ENCODE peak calls at places on chromosomes 5 and 9, in five cellular contexts. E is A549, O is K562, Q is HepG2, Z is GM12878. R is an unnamed sample.

GRCh38 chr5:161863259-161863658 is 15.3 kb downstream of the GABRA1 start:
- DNase-seq in E (no peak), O (no peak), Q (no peak), Z (no peak), R (no peak)

GRCh38 chr9:127278372-127278771 is 13.8 kb downstream of the GARNL3 start:
- DNase-seq in E (no peak), O (no peak), Q (no peak), Z (no peak), R (no peak)

GRCh38 chr9:96620155-96620514 is 492 bp upstream of the CDC14B start:
- DNase-seq in E (no peak), O (no peak), Q (no peak), Z (no peak), R (no peak)

GRCh38 chr9:14358523-14358922 is 44.6 kb upstream of the NFIB start:
- DNase-seq in E (no peak), O (peak), Q (no peak), Z (no peak), R (no peak)

GRCh38 chr5:82467006-82467561 is 188.9 kb upstream of the RPS23 start:
- DNase-seq in E (no peak), O (no peak), Q (no peak), Z (no peak), R (no peak)

GRCh38 chr9:113657765-113658564 is 194.4 kb downstream of the RGS3 start:
- DNase-seq in E (peak), O (peak), Q (peak), Z (peak), R (peak)

GRCh38 chr5:117077142-117077541 is 502.5 kb upstream of the SEMA6A start:
- DNase-seq in E (no peak), O (no peak), Q (peak), Z (no peak), R (no peak)

GRCh38 chr9:109557481-109557880 is 59.4 kb upstream of the PTPN3 start:
- DNase-seq in E (no peak), O (no peak), Q (no peak), Z (no peak), R (no peak)

GRCh38 chr5:108521841-108522506 is 140.1 kb upstream of the FBXL17 start:
- DNase-seq in E (peak), O (peak), Q (peak), Z (peak), R (peak)

GRCh38 chr5:78600656-78601452 is 47.7 kb downstream of the LHFPL2 start:
- DNase-seq in E (peak), O (no peak), Q (no peak), Z (no peak), R (no peak)

GRCh38 chr9:83744206-83744605 is 36.4 kb upstream of the UBQLN1 start:
- DNase-seq in E (no peak), O (no peak), Q (no peak), Z (no peak), R (no peak)

GRCh38 chr9:133347515-133347984 is 381 bp downstream of the MED22 start:
- DNase-seq in E (peak), O (no peak), Q (no peak), Z (peak), R (peak)

GRCh38 chr5:170478306-170478705 is 25.5 kb upstream of the KCNIP1 start:
- DNase-seq in E (no peak), O (no peak), Q (no peak), Z (no peak), R (no peak)

GRCh38 chr5:69416180-69416579 is 1.3 kb downstream of the MARVELD2 start:
- DNase-seq in E (no peak), O (no peak), Q (no peak), Z (no peak), R (no peak)

GRCh38 chr9:87239312-87239711 is 258.4 kb upstream of the DAPK1 start:
- DNase-seq in E (no peak), O (no peak), Q (no peak), Z (no peak), R (no peak)

GRCh38 chr9:77839459-77840140 is 191.5 kb upstream of the GNA14 start:
- DNase-seq in E (peak), O (no peak), Q (peak), Z (no peak), R (no peak)

GRCh38 chr9:18786936-18787658 is 245.9 kb downstream of the SAXO1 start:
- DNase-seq in E (no peak), O (no peak), Q (no peak), Z (no peak), R (no peak)

GRCh38 chr9:124733964-124734740 is 37.0 kb downstream of the NR6A1 start:
- DNase-seq in E (no peak), O (no peak), Q (peak), Z (no peak), R (no peak)

GRCh38 chr5:109256486-109256885 is 153.3 kb downstream of the PJA2 start:
- DNase-seq in E (no peak), O (no peak), Q (no peak), Z (no peak), R (no peak)

GRCh38 chr9:110125207-110125751 is 82.7 kb downstream of the C9orf152 start:
- DNase-seq in E (peak), O (no peak), Q (peak), Z (no peak), R (no peak)

GRCh38 chr9:113580041-113580953 is 116.8 kb downstream of the RGS3 start:
- DNase-seq in E (no peak), O (no peak), Q (no peak), Z (peak), R (no peak)

GRCh38 chr5:174520420-174521396 is 203.7 kb upstream of the MSX2 start:
- DNase-seq in E (no peak), O (no peak), Q (peak), Z (no peak), R (peak)

GRCh38 chr5:152673601-152674000 is 268.5 kb upstream of the NMUR2 start:
- DNase-seq in E (no peak), O (no peak), Q (no peak), Z (no peak), R (no peak)

GRCh38 chr5:34886718-34887117 is 28.6 kb downstream of the RAD1 start:
- DNase-seq in E (no peak), O (no peak), Q (no peak), Z (no peak), R (no peak)

GRCh38 chr5:65721050-65721774 is 697 bp downstream of the SGTB start:
- DNase-seq in E (peak), O (peak), Q (peak), Z (no peak), R (peak)

GRCh38 chr9:89410022-89410421 is 87.9 kb downstream of the SEMA4D start:
- DNase-seq in E (no peak), O (no peak), Q (no peak), Z (no peak), R (no peak)

GRCh38 chr9:127522727-127523126 is 71.4 kb downstream of the LRSAM1 start:
- DNase-seq in E (peak), O (no peak), Q (no peak), Z (no peak), R (no peak)

GRCh38 chr5:143023447-143024096 is 253.4 kb downstream of the ARHGAP26 start:
- DNase-seq in E (no peak), O (no peak), Q (no peak), Z (peak), R (peak)

GRCh38 chr5:14668247-14668646 is 3.7 kb downstream of the OTULIN start:
- DNase-seq in E (no peak), O (no peak), Q (peak), Z (peak), R (no peak)

GRCh38 chr9:109934499-109935214 is 154.7 kb downstream of the PALM2AKAP2 start:
- DNase-seq in E (no peak), O (no peak), Q (no peak), Z (no peak), R (no peak)

GRCh38 chr9:70049672-70050271 is 6.1 kb downstream of the MAMDC2 start:
- DNase-seq in E (no peak), O (no peak), Q (no peak), Z (no peak), R (no peak)

GRCh38 chr9:130608554-130609122 is 29.3 kb downstream of the FUBP3 start:
- DNase-seq in E (no peak), O (no peak), Q (no peak), Z (no peak), R (no peak)

GRCh38 chr9:130606887-130607582 is 27.7 kb downstream of the FUBP3 start:
- DNase-seq in E (no peak), O (no peak), Q (no peak), Z (no peak), R (no peak)

GRCh38 chr9:130604295-130604694 is 24.9 kb downstream of the FUBP3 start:
- DNase-seq in E (no peak), O (no peak), Q (no peak), Z (no peak), R (no peak)

GRCh38 chr9:130610862-130611689 is 31.7 kb downstream of the FUBP3 start:
- DNase-seq in E (no peak), O (no peak), Q (no peak), Z (no peak), R (no peak)

GRCh38 chr9:130607640-130608420 is 28.5 kb downstream of the FUBP3 start:
- DNase-seq in E (no peak), O (no peak), Q (no peak), Z (no peak), R (no peak)
- TF ChIP-seq SMC3 in E (no peak), O (no peak), Q (no peak), Z (no peak), R (no peak)

GRCh38 chr5:59608745-59609144 is 284.8 kb downstream of the PDE4D start:
- DNase-seq in E (no peak), O (no peak), Q (no peak), Z (no peak), R (no peak)
- TF ChIP-seq MAX in E (no peak), O (no peak), Q (no peak), Z (no peak), R (no peak)

GRCh38 chr9:137785704-137786161 is 91.8 kb upstream of the CACNA1B start:
- DNase-seq in E (no peak), O (no peak), Q (peak), Z (no peak), R (no peak)
- TF ChIP-seq SMC3 in E (no peak), O (no peak), Q (peak), Z (no peak), R (no peak)

DNA sequence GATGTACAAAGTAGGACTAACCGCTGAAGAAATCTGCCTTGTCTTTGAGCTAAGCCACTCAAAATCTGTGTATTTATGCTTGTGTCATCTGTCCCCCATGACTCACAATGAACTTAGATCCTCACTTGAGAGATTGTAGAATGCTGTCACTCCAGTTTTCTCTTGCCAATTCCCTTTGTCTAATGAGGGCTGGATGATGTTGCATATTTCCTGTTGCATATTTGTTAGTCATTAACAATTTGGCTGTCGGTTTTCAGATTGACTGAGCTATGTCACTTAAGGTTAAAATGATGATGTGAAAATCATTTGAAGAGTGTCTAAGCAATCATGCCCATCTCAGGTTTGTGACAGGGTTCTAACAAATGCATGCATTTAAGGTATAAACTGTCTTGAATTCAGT is 481.7 kb downstream of the CDH10 start:
- DNase-seq in E (peak), O (no peak), Q (no peak), Z (no peak), R (no peak)
- TF ChIP-seq MAX in E (no peak), O (no peak), Q (no peak), Z (no peak), R (no peak)

GRCh38 chr9:131028221-131028884 is 19.4 kb downstream of the LAMC3 start:
- DNase-seq in E (no peak), O (peak), Q (no peak), Z (no peak), R (no peak)
- TF ChIP-seq SMC3 in E (no peak), O (no peak), Q (no peak), Z (no peak), R (no peak)

GRCh38 chr5:96517294-96517693 is 84.2 kb upstream of the PCSK1 start:
- DNase-seq in E (peak), O (no peak), Q (no peak), Z (no peak), R (peak)

GRCh38 chr5:96520345-96520744 is 87.3 kb upstream of the PCSK1 start:
- DNase-seq in E (no peak), O (no peak), Q (no peak), Z (no peak), R (no peak)

GRCh38 chr5:96516631-96517071 is 83.6 kb upstream of the PCSK1 start:
- DNase-seq in E (no peak), O (no peak), Q (no peak), Z (no peak), R (no peak)
- TF ChIP-seq MAX in E (no peak), O (no peak), Q (no peak), Z (no peak), R (no peak)

DNA sequence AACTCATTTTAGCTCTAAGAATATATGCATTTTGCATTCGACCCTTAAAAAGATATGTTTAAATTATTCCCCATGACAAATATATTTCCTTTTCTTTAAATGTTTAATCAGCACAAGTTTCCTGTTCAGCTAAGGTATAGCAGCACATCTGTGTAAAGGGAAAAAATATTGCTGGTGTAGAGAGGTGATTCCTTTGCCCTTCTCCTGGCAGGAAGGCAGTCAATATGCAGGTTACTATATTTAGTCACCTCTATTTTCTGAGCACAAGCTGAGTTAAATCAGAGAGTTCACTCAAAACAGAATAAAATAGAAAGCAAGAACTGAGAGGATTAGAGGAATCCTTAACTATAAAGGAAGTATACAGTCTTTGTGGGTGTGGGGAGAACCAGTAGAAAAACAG is 274.4 kb upstream of the PCSK5 start:
- DNase-seq in E (no peak), O (no peak), Q (no peak), Z (no peak), R (no peak)
- TF ChIP-seq SMC3 in E (no peak), O (no peak), Q (no peak), Z (no peak), R (no peak)

DNA sequence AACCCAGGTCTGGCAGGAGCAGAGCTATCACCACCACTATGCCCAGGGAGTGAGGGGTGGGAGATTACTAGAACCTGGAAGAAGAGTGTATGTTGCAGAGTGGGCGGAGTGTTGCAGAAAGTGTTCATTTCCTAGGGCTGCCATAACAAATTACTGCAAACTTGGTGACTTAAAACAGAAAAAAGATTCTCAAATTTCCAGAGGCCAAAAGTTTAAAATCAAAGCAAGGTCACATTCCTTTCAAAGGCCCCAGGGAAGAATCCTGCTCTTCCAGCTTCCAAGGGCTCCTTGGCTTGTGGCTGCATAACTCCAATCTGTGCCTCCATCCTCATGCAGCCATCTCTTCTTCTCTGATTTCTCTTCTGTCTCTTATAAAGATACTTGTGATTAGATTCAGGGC is 30.6 kb upstream of the SPINK4 start:
- DNase-seq in E (no peak), O (no peak), Q (no peak), Z (no peak), R (no peak)
- TF ChIP-seq MAX in E (no peak), O (no peak), Q (no peak), Z (no peak), R (no peak)